ENCODE peak calls at places on chromosomes 13 and 19, in five cellular contexts. B, Z, A, I and D are unnamed samples.

GRCh38 chr13:26929971-26930730 is 169.6 kb upstream of the GPR12 start:
- DNase-seq in B (peak; percentile 60), A (peak; percentile 83), I (peak; percentile 88), Z (peak; percentile 58), D (peak; percentile 68)

GRCh38 chr13:64909184-64909583 is 2321.0 kb downstream of the PCDH9 start:
- DNase-seq in I (no peak), A (no peak), B (no peak), Z (no peak), D (no peak)

GRCh38 chr13:22828081-22828480 is 352.7 kb upstream of the SGCG start:
- DNase-seq in A (no peak), B (no peak), I (no peak), Z (no peak), D (no peak)

GRCh38 chr19:2239771-2240770 is 3.4 kb downstream of the SF3A2 start:
- DNase-seq in I (no peak), B (no peak), Z (no peak), A (no peak), D (no peak)

GRCh38 chr19:8323781-8324185 is 2.5 kb downstream of the RPS28 start:
- DNase-seq in Z (no peak), I (no peak), A (no peak), B (no peak), D (no peak)

GRCh38 chr13:51564671-51565070 is 19.6 kb upstream of the WDFY2 start:
- DNase-seq in B (no peak), A (no peak), Z (no peak), I (no peak), D (no peak)

GRCh38 chr13:50026788-50027473 is 11.7 kb downstream of the KCNRG start:
- DNase-seq in Z (no peak), A (no peak), B (no peak), I (no peak), D (no peak)

GRCh38 chr13:28953714-28954113 is 133.6 kb downstream of the MTUS2 start:
- DNase-seq in I (no peak), Z (no peak), A (no peak), B (no peak), D (no peak)

GRCh38 chr13:91211548-91211947 is 135.9 kb upstream of the MIR17HG start:
- DNase-seq in B (no peak), Z (no peak), A (no peak), I (no peak), D (no peak)

GRCh38 chr13:20128459-20128927 is 32.4 kb downstream of the GJA3 start:
- DNase-seq in I (no peak), A (no peak), B (no peak), Z (no peak), D (peak; percentile 18)

GRCh38 chr13:110471156-110471832 is 90.2 kb downstream of the RAB20 start:
- DNase-seq in B (no peak), I (no peak), Z (no peak), A (no peak), D (no peak)

GRCh38 chr19:7500811-7501450 is 12.1 kb upstream of the PEX11G start:
- DNase-seq in B (peak; percentile 56), Z (peak; percentile 65), A (no peak), I (peak; percentile 56), D (peak; percentile 64)

GRCh38 chr13:102291587-102292218 is 110.1 kb downstream of the FGF14 start:
- DNase-seq in Z (no peak), A (no peak), I (no peak), B (no peak), D (no peak)

GRCh38 chr19:43527860-43528622 is 1.0 kb upstream of the ETHE1 start:
- DNase-seq in Z (no peak), B (no peak), A (no peak), I (no peak), D (peak; percentile 30)

GRCh38 chr19:4206818-4207484 is 22.4 kb upstream of the EBI3 start:
- DNase-seq in A (no peak), I (peak; percentile 63), B (no peak), Z (peak; percentile 65), D (no peak)

GRCh38 chr13:37701972-37702371 is 103.4 kb upstream of the POSTN start:
- DNase-seq in A (no peak), Z (peak; percentile 1), I (peak; percentile 78), B (no peak), D (no peak)

GRCh38 chr13:34164585-34164984 is 346.6 kb downstream of the RFC3 start:
- DNase-seq in B (no peak), I (no peak), A (no peak), Z (no peak), D (no peak)

GRCh38 chr13:67204731-67205130 is 25.4 kb downstream of the PCDH9 start:
- DNase-seq in I (no peak), A (no peak), Z (no peak), B (no peak), D (no peak)

GRCh38 chr13:76610819-76611415 is 275.3 kb downstream of the KCTD12 start:
- DNase-seq in I (no peak), A (no peak), Z (no peak), B (no peak), D (no peak)

GRCh38 chr19:41219924-41220567 is 1.0 kb downstream of the AXL start:
- DNase-seq in A (no peak), I (peak; percentile 88), Z (no peak), B (no peak), D (no peak)

GRCh38 chr19:16608290-16608704 is 19.7 kb downstream of the MED26 start:
- DNase-seq in Z (no peak), I (peak; percentile 87), B (no peak), A (no peak), D (peak; percentile 37)

GRCh38 chr13:44331446-44331845 is 42.2 kb upstream of the SERP2 start:
- DNase-seq in A (no peak), B (no peak), Z (no peak), I (no peak), D (no peak)

GRCh38 chr19:4567584-4568071 is 8.1 kb upstream of the SEMA6B start:
- DNase-seq in Z (no peak), A (peak; percentile 73), I (peak; percentile 69), B (peak; percentile 33), D (peak; percentile 76)

GRCh38 chr13:113086031-113086750 is 19.4 kb upstream of the F7 start:
- DNase-seq in I (no peak), B (no peak), A (no peak), Z (peak; percentile 17), D (no peak)